ENCODE peak calls at places on chromosomes 7 and 10, in six cellular contexts. One of them, this sample, is unnamed.

GRCh38 chr10:34615770-34616169 is 199.3 kb downstream of the PARD3 start:
- DNase-seq in fibroblast of mammary gland: peak
- DNase-seq in adrenal gland: no peak
- DNase-seq in psoas muscle: no peak
- DNase-seq in Caco-2: no peak
- DNase-seq in MG63: no peak
- DNase-seq in this sample: no peak

GRCh38 chr10:3107426-3107961 is 40.1 kb downstream of the PFKP start:
- DNase-seq in fibroblast of mammary gland: peak
- DNase-seq in adrenal gland: peak
- DNase-seq in psoas muscle: peak
- DNase-seq in Caco-2: no peak
- DNase-seq in MG63: peak
- DNase-seq in this sample: peak

GRCh38 chr10:104449402-104449801 is 95.8 kb downstream of the CFAP58 start:
- DNase-seq in fibroblast of mammary gland: peak
- DNase-seq in adrenal gland: no peak
- DNase-seq in psoas muscle: no peak
- DNase-seq in Caco-2: no peak
- DNase-seq in MG63: no peak
- DNase-seq in this sample: peak

GRCh38 chr10:77855404-77856155 is 71.0 kb downstream of the DLG5 start:
- DNase-seq in fibroblast of mammary gland: no peak
- DNase-seq in adrenal gland: no peak
- DNase-seq in psoas muscle: no peak
- DNase-seq in Caco-2: no peak
- DNase-seq in MG63: peak
- DNase-seq in this sample: no peak

GRCh38 chr7:128014864-128015263 is 16.4 kb downstream of the LRRC4 start:
- DNase-seq in fibroblast of mammary gland: no peak
- DNase-seq in adrenal gland: no peak
- DNase-seq in psoas muscle: no peak
- DNase-seq in Caco-2: no peak
- DNase-seq in MG63: no peak
- DNase-seq in this sample: no peak

GRCh38 chr10:104349623-104350142 is 4.0 kb upstream of the CFAP58 start:
- DNase-seq in fibroblast of mammary gland: peak
- DNase-seq in adrenal gland: no peak
- DNase-seq in psoas muscle: no peak
- DNase-seq in Caco-2: no peak
- DNase-seq in MG63: no peak
- DNase-seq in this sample: no peak

GRCh38 chr7:27917119-27917518 is 177.2 kb downstream of the TAX1BP1 start:
- DNase-seq in fibroblast of mammary gland: no peak
- DNase-seq in adrenal gland: no peak
- DNase-seq in psoas muscle: no peak
- DNase-seq in Caco-2: no peak
- DNase-seq in MG63: no peak
- DNase-seq in this sample: no peak

GRCh38 chr10:62186999-62187695 is 81.5 kb downstream of the RTKN2 start:
- DNase-seq in fibroblast of mammary gland: peak
- DNase-seq in adrenal gland: no peak
- DNase-seq in psoas muscle: no peak
- DNase-seq in Caco-2: no peak
- DNase-seq in MG63: no peak
- DNase-seq in this sample: no peak

GRCh38 chr10:93090619-93091018 is 16.9 kb downstream of the CYP26A1 start:
- DNase-seq in fibroblast of mammary gland: no peak
- DNase-seq in adrenal gland: peak
- DNase-seq in psoas muscle: no peak
- DNase-seq in Caco-2: no peak
- DNase-seq in MG63: no peak
- DNase-seq in this sample: no peak

GRCh38 chr7:147803625-147804024 is 786.9 kb upstream of the C7orf33 start:
- DNase-seq in fibroblast of mammary gland: no peak
- DNase-seq in adrenal gland: no peak
- DNase-seq in psoas muscle: no peak
- DNase-seq in Caco-2: no peak
- DNase-seq in MG63: no peak
- DNase-seq in this sample: no peak

DNA sequence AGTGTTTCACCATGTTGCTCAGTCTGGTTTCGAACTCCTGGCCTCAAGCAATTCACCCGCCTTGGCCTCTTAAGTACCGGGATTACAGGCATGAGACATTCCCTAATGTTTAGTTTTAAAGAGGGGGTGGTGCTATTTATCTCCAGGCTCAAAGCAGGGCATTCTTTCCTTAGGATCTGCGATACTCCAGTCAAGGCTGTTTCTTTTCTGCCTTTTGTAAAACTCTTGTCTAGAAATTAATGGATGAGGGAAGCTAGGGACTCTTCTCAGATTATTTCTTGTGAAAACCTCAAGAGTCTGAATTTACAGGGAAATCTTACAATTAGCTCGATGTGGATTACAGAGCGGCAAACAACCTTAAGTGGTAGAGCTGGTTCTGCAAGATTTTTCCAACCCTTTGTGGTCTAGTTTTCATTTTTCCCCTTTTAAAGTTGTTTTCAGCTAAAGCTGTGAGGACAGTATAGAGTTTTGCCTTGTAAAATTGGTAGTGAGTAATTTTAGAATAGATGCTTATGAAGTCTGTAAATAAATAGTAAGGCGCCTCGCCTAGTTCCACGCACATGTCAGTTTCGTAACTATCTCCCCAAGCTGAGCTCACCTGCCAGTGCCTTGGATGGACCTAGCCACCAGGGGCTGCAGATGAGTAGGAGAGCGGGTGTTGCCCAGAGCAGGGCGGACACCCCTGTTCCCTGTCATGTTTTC is 53.1 kb downstream of the CUX1 start:
- DNase-seq in fibroblast of mammary gland: no peak
- DNase-seq in adrenal gland: no peak
- DNase-seq in psoas muscle: no peak
- DNase-seq in Caco-2: peak
- DNase-seq in MG63: no peak
- DNase-seq in this sample: no peak
- H3K4me3 ChIP-seq in fibroblast of mammary gland: no peak
- H3K4me3 ChIP-seq in adrenal gland: no peak
- H3K4me3 ChIP-seq in psoas muscle: no peak
- H3K4me3 ChIP-seq in Caco-2: no peak
- H3K4me3 ChIP-seq in MG63: no peak
- H3K4me3 ChIP-seq in this sample: no peak

GRCh38 chr7:47536705-47537611 is 45.0 kb downstream of the TNS3 start:
- DNase-seq in fibroblast of mammary gland: peak
- DNase-seq in adrenal gland: peak
- DNase-seq in psoas muscle: peak
- DNase-seq in Caco-2: no peak
- DNase-seq in MG63: no peak
- DNase-seq in this sample: peak

GRCh38 chr7:47535033-47535703 is 46.7 kb downstream of the TNS3 start:
- DNase-seq in fibroblast of mammary gland: peak
- DNase-seq in adrenal gland: no peak
- DNase-seq in psoas muscle: no peak
- DNase-seq in Caco-2: no peak
- DNase-seq in MG63: no peak
- DNase-seq in this sample: peak

GRCh38 chr7:47537716-47538640 is 43.9 kb downstream of the TNS3 start:
- DNase-seq in fibroblast of mammary gland: no peak
- DNase-seq in adrenal gland: no peak
- DNase-seq in psoas muscle: no peak
- DNase-seq in Caco-2: no peak
- DNase-seq in MG63: no peak
- DNase-seq in this sample: peak

GRCh38 chr7:47534322-47535032 is 47.4 kb downstream of the TNS3 start:
- DNase-seq in fibroblast of mammary gland: no peak
- DNase-seq in adrenal gland: no peak
- DNase-seq in psoas muscle: no peak
- DNase-seq in Caco-2: no peak
- DNase-seq in MG63: no peak
- DNase-seq in this sample: peak

GRCh38 chr7:47535704-47536628 is 45.9 kb downstream of the TNS3 start:
- DNase-seq in fibroblast of mammary gland: no peak
- DNase-seq in adrenal gland: no peak
- DNase-seq in psoas muscle: no peak
- DNase-seq in Caco-2: no peak
- DNase-seq in MG63: no peak
- DNase-seq in this sample: peak
- H3K4me3 ChIP-seq in fibroblast of mammary gland: peak
- H3K4me3 ChIP-seq in adrenal gland: no peak
- H3K4me3 ChIP-seq in psoas muscle: no peak
- H3K4me3 ChIP-seq in Caco-2: no peak
- H3K4me3 ChIP-seq in MG63: no peak
- H3K4me3 ChIP-seq in this sample: peak

GRCh38 chr10:11871470-11871869 is 48.3 kb downstream of the PROSER2 start:
- DNase-seq in fibroblast of mammary gland: no peak
- DNase-seq in adrenal gland: no peak
- DNase-seq in psoas muscle: peak
- DNase-seq in Caco-2: no peak
- DNase-seq in MG63: no peak
- DNase-seq in this sample: peak
- H3K4me3 ChIP-seq in fibroblast of mammary gland: no peak
- H3K4me3 ChIP-seq in adrenal gland: no peak
- H3K4me3 ChIP-seq in psoas muscle: no peak
- H3K4me3 ChIP-seq in Caco-2: no peak
- H3K4me3 ChIP-seq in MG63: no peak
- H3K4me3 ChIP-seq in this sample: no peak

GRCh38 chr10:28091913-28092312 is 93.0 kb upstream of the ODAD2 start:
- DNase-seq in fibroblast of mammary gland: no peak
- DNase-seq in adrenal gland: no peak
- DNase-seq in psoas muscle: no peak
- DNase-seq in Caco-2: no peak
- DNase-seq in MG63: no peak
- DNase-seq in this sample: no peak
- H3K4me3 ChIP-seq in fibroblast of mammary gland: no peak
- H3K4me3 ChIP-seq in adrenal gland: no peak
- H3K4me3 ChIP-seq in psoas muscle: no peak
- H3K4me3 ChIP-seq in Caco-2: no peak
- H3K4me3 ChIP-seq in MG63: no peak
- H3K4me3 ChIP-seq in this sample: no peak

DNA sequence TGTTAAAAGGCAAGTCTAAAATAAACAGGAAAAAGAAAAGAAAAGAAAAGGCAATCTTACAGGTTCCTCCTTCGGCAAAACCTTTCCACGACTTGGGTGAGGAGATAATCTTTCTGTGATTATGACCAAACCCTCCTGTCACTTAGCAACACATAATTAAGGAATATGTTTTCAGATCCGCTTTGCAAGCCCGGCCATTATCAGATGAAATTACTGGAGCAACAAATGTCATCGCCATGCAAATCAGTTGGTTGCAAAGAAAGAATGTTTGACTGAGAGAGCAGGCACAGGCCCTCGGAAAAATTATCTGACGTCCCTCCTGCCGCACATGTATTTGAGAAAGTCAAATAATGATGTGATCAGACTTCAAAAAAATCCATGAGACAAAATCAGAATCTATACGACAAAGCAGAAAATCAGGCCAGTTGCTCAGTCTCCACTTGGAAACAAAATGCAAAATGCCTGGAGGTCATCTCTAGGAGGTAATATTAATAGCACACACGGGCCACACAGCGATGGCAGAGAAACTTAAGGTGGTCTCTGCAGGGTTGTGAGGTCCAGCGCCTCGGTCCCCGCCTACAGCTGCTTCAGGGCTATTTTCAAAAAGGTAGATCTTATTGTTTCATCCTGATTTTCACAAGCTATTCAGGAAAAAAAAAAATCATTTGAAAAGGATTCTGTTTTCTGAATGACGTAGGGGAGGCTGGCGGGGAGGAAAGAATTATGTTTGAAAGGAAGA is 82.7 kb downstream of the ZRANB1 start:
- DNase-seq in fibroblast of mammary gland: no peak
- DNase-seq in adrenal gland: no peak
- DNase-seq in psoas muscle: peak
- DNase-seq in Caco-2: no peak
- DNase-seq in MG63: no peak
- DNase-seq in this sample: no peak
- H3K4me3 ChIP-seq in fibroblast of mammary gland: no peak
- H3K4me3 ChIP-seq in adrenal gland: no peak
- H3K4me3 ChIP-seq in psoas muscle: no peak
- H3K4me3 ChIP-seq in Caco-2: no peak
- H3K4me3 ChIP-seq in MG63: no peak
- H3K4me3 ChIP-seq in this sample: no peak

DNA sequence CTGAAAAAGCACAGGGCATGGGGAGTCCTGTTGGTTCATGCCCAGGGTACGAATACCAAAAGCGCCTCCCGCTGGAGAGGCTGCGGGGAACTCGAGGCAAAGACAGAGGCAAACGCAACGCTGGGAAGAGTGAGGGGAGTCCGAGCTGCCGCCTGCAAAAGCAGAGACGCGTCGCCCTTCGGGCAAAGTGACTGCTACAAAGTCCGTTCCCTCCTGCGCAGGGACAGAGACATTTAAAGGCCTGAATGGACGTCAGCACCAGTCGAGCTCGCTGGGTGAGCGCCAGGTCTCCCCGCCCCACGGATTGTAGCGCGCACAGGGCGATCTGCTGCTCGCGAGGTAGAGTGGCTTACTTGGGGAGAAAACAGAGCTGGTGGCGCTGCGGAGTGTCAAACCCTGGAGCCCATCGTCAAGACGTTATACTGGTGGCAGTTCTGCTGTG is 732.8 kb downstream of the ZWINT start:
- DNase-seq in fibroblast of mammary gland: no peak
- DNase-seq in adrenal gland: peak
- DNase-seq in psoas muscle: no peak
- DNase-seq in Caco-2: no peak
- DNase-seq in MG63: no peak
- DNase-seq in this sample: no peak
- H3K4me3 ChIP-seq in fibroblast of mammary gland: no peak
- H3K4me3 ChIP-seq in adrenal gland: peak
- H3K4me3 ChIP-seq in psoas muscle: peak
- H3K4me3 ChIP-seq in Caco-2: no peak
- H3K4me3 ChIP-seq in MG63: peak
- H3K4me3 ChIP-seq in this sample: no peak

GRCh38 chr10:31961264-31961663 is 32.6 kb upstream of the ARHGAP12 start:
- DNase-seq in fibroblast of mammary gland: no peak
- DNase-seq in adrenal gland: peak
- DNase-seq in psoas muscle: no peak
- DNase-seq in Caco-2: no peak
- DNase-seq in MG63: no peak
- DNase-seq in this sample: peak
- H3K4me3 ChIP-seq in fibroblast of mammary gland: no peak
- H3K4me3 ChIP-seq in adrenal gland: no peak
- H3K4me3 ChIP-seq in psoas muscle: no peak
- H3K4me3 ChIP-seq in Caco-2: no peak
- H3K4me3 ChIP-seq in MG63: no peak
- H3K4me3 ChIP-seq in this sample: no peak

GRCh38 chr7:2490306-2490705 is 14.1 kb upstream of the GRIFIN start:
- DNase-seq in fibroblast of mammary gland: no peak
- DNase-seq in adrenal gland: no peak
- DNase-seq in psoas muscle: no peak
- DNase-seq in Caco-2: no peak
- DNase-seq in MG63: no peak
- DNase-seq in this sample: no peak
- H3K4me3 ChIP-seq in fibroblast of mammary gland: no peak
- H3K4me3 ChIP-seq in adrenal gland: no peak
- H3K4me3 ChIP-seq in psoas muscle: no peak
- H3K4me3 ChIP-seq in Caco-2: no peak
- H3K4me3 ChIP-seq in MG63: no peak
- H3K4me3 ChIP-seq in this sample: no peak